ENCODE peak calls at places on chromosomes 2 and 18, in five cellular contexts. O is dorsolateral prefrontal cortex, G is Calu3, D is AG04450, H is upper lobe of left lung. M is an unnamed sample.

GRCh38 chr2:18795881-18796280 is 206.5 kb upstream of the NT5C1B start:
- DNase-seq in O (no peak), G (no peak), D (no peak), H (no peak), M (no peak)

GRCh38 chr18:313931-314330 is 46.1 kb upstream of the THOC1 start:
- DNase-seq in O (no peak), G (no peak), D (no peak), H (no peak), M (no peak)

GRCh38 chr2:3729055-3729448 is 25.7 kb downstream of the DCDC2C start:
- DNase-seq in O (no peak), G (no peak), D (no peak), H (no peak), M (no peak)

GRCh38 chr2:136932700-136933099 is 167.4 kb downstream of the THSD7B start:
- DNase-seq in O (no peak), G (peak; percentile 30), D (no peak), H (no peak), M (peak; percentile 21)

GRCh38 chr2:225534697-225535096 is 135.2 kb downstream of the NYAP2 start:
- DNase-seq in O (no peak), G (no peak), D (no peak), H (no peak), M (no peak)

GRCh38 chr18:58004317-58004716 is 39.7 kb upstream of the NEDD4L start:
- DNase-seq in O (no peak), G (no peak), D (peak; percentile 18), H (no peak), M (no peak)

GRCh38 chr18:62460851-62461300 is 61.9 kb upstream of the ZCCHC2 start:
- DNase-seq in O (no peak), G (no peak), D (no peak), H (peak; percentile 55), M (no peak)

GRCh38 chr2:237815637-237816036 is 17.1 kb downstream of the RBM44 start:
- DNase-seq in O (no peak), G (no peak), D (no peak), H (no peak), M (no peak)

GRCh38 chr2:225008935-225009334 is 33.3 kb downstream of the DOCK10 start:
- DNase-seq in O (no peak), G (no peak), D (no peak), H (no peak), M (no peak)

GRCh38 chr2:180202591-180202990 is 195.5 kb upstream of the CWC22 start:
- DNase-seq in O (no peak), G (no peak), D (no peak), H (no peak), M (no peak)

GRCh38 chr2:149858916-149859634 is 271.5 kb upstream of the MMADHC start:
- DNase-seq in O (no peak), G (no peak), D (no peak), H (no peak), M (no peak)

GRCh38 chr2:44941551-44942234 is at the start of gene SIX3:
- DNase-seq in O (no peak), G (peak; percentile 48), D (no peak), H (no peak), M (no peak)

GRCh38 chr2:210432633-210433032 is 43.9 kb downstream of the LANCL1 start:
- DNase-seq in O (no peak), G (no peak), D (no peak), H (peak; percentile 69), M (no peak)

GRCh38 chr2:160293401-160293911 is 93.4 kb upstream of the ITGB6 start:
- DNase-seq in O (no peak), G (no peak), D (peak; percentile 75), H (peak; percentile 24), M (no peak)

GRCh38 chr2:138090330-138090729 is 126.1 kb downstream of the HNMT start:
- DNase-seq in O (no peak), G (peak; percentile 50), D (no peak), H (no peak), M (no peak)

GRCh38 chr2:58896600-58896999 is 655.5 kb upstream of the FANCL start:
- DNase-seq in O (no peak), G (no peak), D (no peak), H (no peak), M (no peak)

GRCh38 chr2:12048551-12048950 is 302.1 kb downstream of the LPIN1 start:
- DNase-seq in O (no peak), G (peak; percentile 3), D (no peak), H (no peak), M (no peak)
- TF ChIP-seq CTCF in O (no peak), G (no peak), D (no peak), H (no peak), M (no peak)

DNA sequence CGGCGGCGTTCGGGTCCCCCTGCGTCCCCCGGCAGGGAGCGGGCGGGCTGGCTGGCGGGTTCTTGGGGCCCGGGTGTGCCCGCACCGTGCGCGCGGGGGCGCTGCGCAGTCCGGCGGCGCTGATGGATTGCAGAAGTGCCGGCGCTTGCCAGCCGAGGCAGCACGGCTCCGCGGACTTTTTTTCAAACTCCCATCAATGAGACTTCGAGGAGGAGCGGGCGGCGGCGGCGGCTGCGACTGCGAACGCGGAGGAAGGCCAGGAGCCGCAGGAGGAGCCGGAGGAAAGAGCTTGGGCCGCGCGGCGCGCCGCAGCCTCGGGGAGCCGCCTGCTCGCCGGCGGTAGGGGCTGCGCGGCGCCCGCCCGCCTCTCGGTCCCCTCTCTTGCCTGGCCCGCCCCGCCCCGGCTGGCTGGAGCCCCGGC is at the start of gene GLI2:
- DNase-seq in O (peak; percentile 80), G (peak; percentile 84), D (peak; percentile 55), H (peak; percentile 54), M (peak; percentile 78)
- TF ChIP-seq CTCF in O (peak; percentile 74), G (peak; percentile 82), D (peak; percentile 56), H (peak; percentile 19), M (peak; percentile 77)

GRCh38 chr2:73175663-73176204 is 26.6 kb upstream of the NOTO start:
- DNase-seq in O (peak; percentile 73), G (peak; percentile 73), D (no peak), H (peak; percentile 76), M (peak; percentile 48)
- TF ChIP-seq CTCF in O (no peak), G (no peak), D (no peak), H (no peak), M (peak; percentile 1)

DNA sequence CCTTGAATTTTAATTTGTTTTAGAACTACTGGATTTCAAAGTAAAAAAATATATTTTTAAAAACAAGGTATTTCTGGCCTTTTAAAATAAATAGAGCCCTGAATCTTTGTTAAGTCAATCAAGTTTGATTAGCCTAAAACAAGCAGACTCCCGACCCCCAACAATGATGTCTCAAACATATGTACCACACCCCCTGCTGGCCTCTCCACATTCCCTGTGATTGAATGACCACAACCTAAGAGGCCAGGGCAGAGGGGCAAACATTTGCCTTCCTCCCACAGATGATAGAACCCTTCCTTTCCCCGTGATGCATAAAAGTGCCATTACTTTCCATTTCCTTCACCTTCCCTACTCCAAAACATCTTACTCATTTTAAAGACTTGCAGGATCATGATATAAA is 130.9 kb downstream of the STK39 start:
- DNase-seq in O (no peak), G (no peak), D (no peak), H (no peak), M (no peak)
- TF ChIP-seq CTCF in O (peak; percentile 24), G (no peak), D (peak; percentile 31), H (no peak), M (peak; percentile 42)

M was measured in neural crest cell.